ENCODE peak calls at places on chromosomes 5 and 9, in nine cellular contexts. One of them, this sample, is unnamed.

GRCh38 chr5:124677376-124677998 is 69.0 kb downstream of the ZNF608 start:
- DNase-seq in tibial artery: no peak
- DNase-seq in CD4-positive, alpha-beta T cell: no peak
- DNase-seq in stomach: no peak
- DNase-seq in small intestine: peak; percentile 79
- DNase-seq in WERI-Rb-1: no peak
- DNase-seq in A673: peak; percentile 22
- DNase-seq in right lobe of liver: no peak
- DNase-seq in SK-N-SH: peak; percentile 33
- DNase-seq in this sample: no peak

GRCh38 chr5:56328753-56329560 is 95.8 kb upstream of the ANKRD55 start:
- DNase-seq in tibial artery: no peak
- DNase-seq in CD4-positive, alpha-beta T cell: no peak
- DNase-seq in stomach: no peak
- DNase-seq in small intestine: no peak
- DNase-seq in WERI-Rb-1: no peak
- DNase-seq in A673: no peak
- DNase-seq in right lobe of liver: no peak
- DNase-seq in SK-N-SH: no peak
- DNase-seq in this sample: no peak

GRCh38 chr5:108054349-108054748 is 327.5 kb downstream of the FBXL17 start:
- DNase-seq in tibial artery: no peak
- DNase-seq in CD4-positive, alpha-beta T cell: no peak
- DNase-seq in stomach: no peak
- DNase-seq in small intestine: no peak
- DNase-seq in WERI-Rb-1: no peak
- DNase-seq in A673: no peak
- DNase-seq in right lobe of liver: no peak
- DNase-seq in SK-N-SH: no peak
- DNase-seq in this sample: no peak

GRCh38 chr9:27184556-27185351 is 75.7 kb downstream of the TEK start:
- DNase-seq in tibial artery: peak; percentile 38
- DNase-seq in CD4-positive, alpha-beta T cell: no peak
- DNase-seq in stomach: peak; percentile 36
- DNase-seq in small intestine: no peak
- DNase-seq in WERI-Rb-1: no peak
- DNase-seq in A673: no peak
- DNase-seq in right lobe of liver: peak; percentile 25
- DNase-seq in SK-N-SH: no peak
- DNase-seq in this sample: no peak

GRCh38 chr9:108416321-108416720 is 439.5 kb downstream of the ACTL7B start:
- DNase-seq in tibial artery: no peak
- DNase-seq in CD4-positive, alpha-beta T cell: no peak
- DNase-seq in stomach: no peak
- DNase-seq in small intestine: no peak
- DNase-seq in WERI-Rb-1: no peak
- DNase-seq in A673: no peak
- DNase-seq in right lobe of liver: no peak
- DNase-seq in SK-N-SH: no peak
- DNase-seq in this sample: no peak

GRCh38 chr5:93299596-93300308 is 281.3 kb downstream of the NR2F1-AS1 start:
- DNase-seq in tibial artery: no peak
- DNase-seq in CD4-positive, alpha-beta T cell: no peak
- DNase-seq in stomach: no peak
- DNase-seq in small intestine: no peak
- DNase-seq in WERI-Rb-1: no peak
- DNase-seq in A673: peak; percentile 39
- DNase-seq in right lobe of liver: no peak
- DNase-seq in SK-N-SH: no peak
- DNase-seq in this sample: no peak

GRCh38 chr5:166358127-166358840 is 1933.2 kb upstream of the WWC1 start:
- DNase-seq in tibial artery: no peak
- DNase-seq in CD4-positive, alpha-beta T cell: no peak
- DNase-seq in stomach: no peak
- DNase-seq in small intestine: no peak
- DNase-seq in WERI-Rb-1: no peak
- DNase-seq in A673: no peak
- DNase-seq in right lobe of liver: no peak
- DNase-seq in SK-N-SH: no peak
- DNase-seq in this sample: no peak

GRCh38 chr9:136359774-136360718 is 3.5 kb downstream of the DNLZ start:
- DNase-seq in tibial artery: no peak
- DNase-seq in CD4-positive, alpha-beta T cell: no peak
- DNase-seq in stomach: no peak
- DNase-seq in small intestine: no peak
- DNase-seq in WERI-Rb-1: peak; percentile 24
- DNase-seq in A673: no peak
- DNase-seq in right lobe of liver: no peak
- DNase-seq in SK-N-SH: no peak
- DNase-seq in this sample: no peak

GRCh38 chr9:78187763-78188495 is 47.9 kb upstream of the CEP78 start:
- DNase-seq in tibial artery: peak; percentile 61
- DNase-seq in CD4-positive, alpha-beta T cell: no peak
- DNase-seq in stomach: no peak
- DNase-seq in small intestine: no peak
- DNase-seq in WERI-Rb-1: no peak
- DNase-seq in A673: no peak
- DNase-seq in right lobe of liver: no peak
- DNase-seq in SK-N-SH: no peak
- DNase-seq in this sample: peak; percentile 33

GRCh38 chr5:82159014-82159413 is 119.1 kb downstream of the RPS23 start:
- DNase-seq in tibial artery: no peak
- DNase-seq in CD4-positive, alpha-beta T cell: no peak
- DNase-seq in stomach: no peak
- DNase-seq in small intestine: no peak
- DNase-seq in WERI-Rb-1: no peak
- DNase-seq in A673: no peak
- DNase-seq in right lobe of liver: no peak
- DNase-seq in SK-N-SH: no peak
- DNase-seq in this sample: no peak

GRCh38 chr5:78801413-78801812 is 152.8 kb upstream of the LHFPL2 start:
- DNase-seq in tibial artery: no peak
- DNase-seq in CD4-positive, alpha-beta T cell: no peak
- DNase-seq in stomach: no peak
- DNase-seq in small intestine: no peak
- DNase-seq in WERI-Rb-1: no peak
- DNase-seq in A673: no peak
- DNase-seq in right lobe of liver: no peak
- DNase-seq in SK-N-SH: no peak
- DNase-seq in this sample: no peak

GRCh38 chr5:42555797-42556196 is 132.6 kb downstream of the GHR start:
- DNase-seq in tibial artery: no peak
- DNase-seq in CD4-positive, alpha-beta T cell: no peak
- DNase-seq in stomach: no peak
- DNase-seq in small intestine: no peak
- DNase-seq in WERI-Rb-1: no peak
- DNase-seq in A673: no peak
- DNase-seq in right lobe of liver: peak; percentile 47
- DNase-seq in SK-N-SH: no peak
- DNase-seq in this sample: no peak

GRCh38 chr5:1074816-1075554 is 36.9 kb downstream of the SLC12A7 start:
- DNase-seq in tibial artery: no peak
- DNase-seq in CD4-positive, alpha-beta T cell: no peak
- DNase-seq in stomach: no peak
- DNase-seq in small intestine: no peak
- DNase-seq in WERI-Rb-1: no peak
- DNase-seq in A673: no peak
- DNase-seq in right lobe of liver: no peak
- DNase-seq in SK-N-SH: no peak
- DNase-seq in this sample: no peak

GRCh38 chr5:1073239-1074102 is 38.4 kb downstream of the SLC12A7 start:
- DNase-seq in tibial artery: no peak
- DNase-seq in CD4-positive, alpha-beta T cell: no peak
- DNase-seq in stomach: no peak
- DNase-seq in small intestine: peak; percentile 33
- DNase-seq in WERI-Rb-1: no peak
- DNase-seq in A673: no peak
- DNase-seq in right lobe of liver: no peak
- DNase-seq in SK-N-SH: no peak
- DNase-seq in this sample: no peak

GRCh38 chr5:1075555-1075881 is 36.3 kb downstream of the SLC12A7 start:
- DNase-seq in tibial artery: no peak
- DNase-seq in CD4-positive, alpha-beta T cell: no peak
- DNase-seq in stomach: no peak
- DNase-seq in small intestine: no peak
- DNase-seq in WERI-Rb-1: no peak
- DNase-seq in A673: no peak
- DNase-seq in right lobe of liver: no peak
- DNase-seq in SK-N-SH: no peak
- DNase-seq in this sample: no peak

GRCh38 chr5:1075931-1076330 is 35.9 kb downstream of the SLC12A7 start:
- DNase-seq in tibial artery: no peak
- DNase-seq in CD4-positive, alpha-beta T cell: no peak
- DNase-seq in stomach: no peak
- DNase-seq in small intestine: no peak
- DNase-seq in WERI-Rb-1: no peak
- DNase-seq in A673: no peak
- DNase-seq in right lobe of liver: no peak
- DNase-seq in SK-N-SH: no peak
- DNase-seq in this sample: no peak

GRCh38 chr5:1074226-1074625 is 37.6 kb downstream of the SLC12A7 start:
- DNase-seq in tibial artery: no peak
- DNase-seq in CD4-positive, alpha-beta T cell: no peak
- DNase-seq in stomach: no peak
- DNase-seq in small intestine: no peak
- DNase-seq in WERI-Rb-1: no peak
- DNase-seq in A673: no peak
- DNase-seq in right lobe of liver: no peak
- DNase-seq in SK-N-SH: no peak
- DNase-seq in this sample: no peak
- H3K9me3 ChIP-seq in tibial artery: no peaks in the 10 kb centered on the region
- H3K9me3 ChIP-seq in CD4-positive, alpha-beta T cell: no peaks in the 10 kb centered on the region
- H3K9me3 ChIP-seq in stomach: no peaks in the 10 kb centered on the region
- H3K9me3 ChIP-seq in small intestine: no peaks in the 10 kb centered on the region
- H3K9me3 ChIP-seq in WERI-Rb-1: no peaks in the 10 kb centered on the region
- H3K9me3 ChIP-seq in A673: no peaks in the 10 kb centered on the region
- H3K9me3 ChIP-seq in right lobe of liver: no peaks in the 10 kb centered on the region
- H3K9me3 ChIP-seq in SK-N-SH: no peaks in the 10 kb centered on the region
- H3K9me3 ChIP-seq in this sample: no peaks in the 10 kb centered on the region

DNA sequence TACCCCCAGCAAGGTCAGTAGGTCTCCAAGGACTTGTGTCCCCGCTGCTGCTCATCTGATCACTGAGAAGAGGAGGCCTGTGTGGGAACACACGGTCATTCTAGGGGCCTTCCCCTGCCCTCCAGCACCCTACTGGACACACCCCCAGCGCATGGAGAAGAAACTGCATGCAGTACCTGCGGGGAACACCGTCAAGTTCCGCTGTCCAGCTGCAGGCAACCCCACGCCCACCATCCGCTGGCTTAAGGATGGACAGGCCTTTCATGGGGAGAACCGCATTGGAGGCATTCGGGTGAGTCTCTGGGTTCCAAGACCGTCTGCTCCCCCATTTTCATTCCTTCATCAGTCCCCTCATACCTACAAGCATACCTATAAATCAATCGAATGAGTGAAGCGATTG is 4.1 kb downstream of the FGFR4 start:
- DNase-seq in tibial artery: no peak
- DNase-seq in CD4-positive, alpha-beta T cell: no peak
- DNase-seq in stomach: no peak
- DNase-seq in small intestine: no peak
- DNase-seq in WERI-Rb-1: no peak
- DNase-seq in A673: no peak
- DNase-seq in right lobe of liver: no peak
- DNase-seq in SK-N-SH: no peak
- DNase-seq in this sample: no peak
- H3K27me3 ChIP-seq in tibial artery: peaks cover 6% of the 10 kb centered on the region
- H3K27me3 ChIP-seq in CD4-positive, alpha-beta T cell: peaks cover 5% of the 10 kb centered on the region
- H3K27me3 ChIP-seq in stomach: no peaks in the 10 kb centered on the region
- H3K27me3 ChIP-seq in small intestine: no peaks in the 10 kb centered on the region
- H3K27me3 ChIP-seq in WERI-Rb-1: no peaks in the 10 kb centered on the region
- H3K27me3 ChIP-seq in A673: no peaks in the 10 kb centered on the region
- H3K27me3 ChIP-seq in right lobe of liver: no peaks in the 10 kb centered on the region
- H3K27me3 ChIP-seq in SK-N-SH: no peaks in the 10 kb centered on the region
- H3K27me3 ChIP-seq in this sample: peaks cover 53% of the 10 kb centered on the region

GRCh38 chr9:69696802-69697201 is 24.6 kb upstream of the APBA1 start:
- DNase-seq in tibial artery: no peak
- DNase-seq in CD4-positive, alpha-beta T cell: no peak
- DNase-seq in stomach: no peak
- DNase-seq in small intestine: no peak
- DNase-seq in WERI-Rb-1: no peak
- DNase-seq in A673: no peak
- DNase-seq in right lobe of liver: no peak
- DNase-seq in SK-N-SH: no peak
- DNase-seq in this sample: no peak
- H3K9me3 ChIP-seq in tibial artery: peaks cover 25% of the 10 kb centered on the region
- H3K9me3 ChIP-seq in CD4-positive, alpha-beta T cell: peaks cover 33% of the 10 kb centered on the region
- H3K9me3 ChIP-seq in stomach: peaks cover 48% of the 10 kb centered on the region
- H3K9me3 ChIP-seq in small intestine: no peaks in the 10 kb centered on the region
- H3K9me3 ChIP-seq in WERI-Rb-1: peaks cover 12% of the 10 kb centered on the region
- H3K9me3 ChIP-seq in A673: peaks cover 22% of the 10 kb centered on the region
- H3K9me3 ChIP-seq in right lobe of liver: no peaks in the 10 kb centered on the region
- H3K9me3 ChIP-seq in SK-N-SH: peaks cover 29% of the 10 kb centered on the region
- H3K9me3 ChIP-seq in this sample: peaks cover 87% of the 10 kb centered on the region

DNA sequence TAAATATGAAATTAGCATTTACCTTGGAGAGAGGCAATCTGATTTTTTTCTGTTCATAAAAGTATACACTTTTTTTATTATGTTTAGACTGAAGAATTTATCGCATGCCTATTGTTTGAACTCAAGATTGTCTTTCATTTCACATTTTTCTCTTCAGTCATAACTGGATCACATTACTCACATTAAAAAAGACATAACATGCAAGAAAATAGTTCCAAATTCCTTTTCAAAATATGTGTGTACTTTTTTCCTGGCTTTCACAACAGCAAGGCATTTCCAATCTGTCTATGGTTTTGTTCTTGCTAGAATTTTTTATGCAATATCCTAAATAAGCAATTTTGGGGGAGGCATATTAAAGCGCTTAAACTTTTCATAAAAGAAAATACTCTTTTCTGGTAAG is 21.2 kb downstream of the FTMT start:
- DNase-seq in tibial artery: no peak
- DNase-seq in CD4-positive, alpha-beta T cell: no peak
- DNase-seq in stomach: no peak
- DNase-seq in small intestine: no peak
- DNase-seq in WERI-Rb-1: no peak
- DNase-seq in A673: no peak
- DNase-seq in right lobe of liver: no peak
- DNase-seq in SK-N-SH: no peak
- DNase-seq in this sample: no peak
- H3K27me3 ChIP-seq in tibial artery: no peaks in the 10 kb centered on the region
- H3K27me3 ChIP-seq in CD4-positive, alpha-beta T cell: no peaks in the 10 kb centered on the region
- H3K27me3 ChIP-seq in stomach: no peaks in the 10 kb centered on the region
- H3K27me3 ChIP-seq in small intestine: no peaks in the 10 kb centered on the region
- H3K27me3 ChIP-seq in WERI-Rb-1: no peaks in the 10 kb centered on the region
- H3K27me3 ChIP-seq in A673: peaks cover 2% of the 10 kb centered on the region
- H3K27me3 ChIP-seq in right lobe of liver: no peaks in the 10 kb centered on the region
- H3K27me3 ChIP-seq in SK-N-SH: no peaks in the 10 kb centered on the region
- H3K27me3 ChIP-seq in this sample: no peaks in the 10 kb centered on the region